ENCODE peak calls at places on chromosomes 2 and 18, in eight cellular contexts. G is uterus, M is heart left ventricle, Z is AG04450, E is right cardiac atrium, B is right lobe of liver, W is tibial nerve, X is MM.1S. T is an unnamed sample.

GRCh38 chr2:144349674-144350073 is 170.2 kb downstream of the ZEB2 start:
- DNase-seq in M (no peak), G (no peak), B (no peak), Z (no peak), W (no peak), X (no peak), E (no peak), T (no peak)

GRCh38 chr18:80210312-80211083 is 36.8 kb downstream of the PARD6G start:
- DNase-seq in E (no peak), X (no peak), B (no peak), W (no peak), M (no peak), G (no peak), Z (no peak), T (no peak)

GRCh38 chr2:31937741-31938140 is 73.1 kb downstream of the MEMO1 start:
- DNase-seq in B (no peak), M (no peak), W (no peak), X (no peak), Z (peak), G (no peak), E (no peak), T (no peak)

GRCh38 chr2:140597836-140598235 is 1533.0 kb downstream of the LRP1B start:
- DNase-seq in B (no peak), Z (no peak), W (no peak), X (no peak), E (no peak), M (no peak), G (no peak), T (no peak)

GRCh38 chr2:136156411-136156810 is 38.5 kb upstream of the CXCR4 start:
- DNase-seq in Z (no peak), X (no peak), W (no peak), M (no peak), B (no peak), E (no peak), G (no peak), T (no peak)

GRCh38 chr18:11995445-11996189 is 14.3 kb downstream of the IMPA2 start:
- DNase-seq in X (peak), G (peak), Z (peak), B (peak), M (peak), W (peak), E (peak), T (no peak)

GRCh38 chr2:224869601-224870000 is 153.4 kb upstream of the CCDC195 start:
- DNase-seq in E (no peak), W (no peak), G (no peak), X (no peak), Z (peak), M (no peak), B (no peak), T (no peak)

GRCh38 chr2:68423966-68424650 is 43.0 kb downstream of the FBXO48 start:
- DNase-seq in E (no peak), G (no peak), B (no peak), M (no peak), X (peak), Z (no peak), W (no peak), T (no peak)

GRCh38 chr2:202290316-202290715 is 24.8 kb downstream of the NOP58 start:
- DNase-seq in B (no peak), W (no peak), Z (no peak), G (no peak), X (no peak), E (no peak), M (no peak), T (no peak)

GRCh38 chr2:55550368-55551102 is 31.0 kb downstream of the CFAP36 start:
- DNase-seq in M (no peak), E (no peak), B (no peak), X (no peak), G (no peak), Z (peak), W (no peak), T (no peak)

GRCh38 chr2:105785095-105785847 is 40.6 kb downstream of the NCK2 start:
- DNase-seq in W (no peak), M (no peak), B (no peak), X (no peak), G (no peak), Z (no peak), E (no peak), T (no peak)

GRCh38 chr2:73268831-73269685 is 15.2 kb downstream of the FBXO41 start:
- DNase-seq in Z (no peak), M (no peak), B (peak), E (no peak), X (peak), W (no peak), G (no peak), T (peak)

GRCh38 chr18:39946623-39947061 is 2008.4 kb upstream of the PIK3C3 start:
- DNase-seq in B (no peak), E (no peak), X (peak), Z (peak), M (no peak), W (no peak), G (no peak), T (no peak)

GRCh38 chr2:23200056-23200455 is 184.9 kb upstream of the KLHL29 start:
- DNase-seq in Z (no peak), X (no peak), G (no peak), W (no peak), E (no peak), B (no peak), M (no peak), T (no peak)

GRCh38 chr2:112803691-112804521 is 19.6 kb upstream of the IL1A start:
- DNase-seq in Z (peak), E (no peak), W (no peak), B (no peak), X (no peak), M (no peak), G (no peak), T (no peak)

GRCh38 chr2:44926957-44927356 is 14.5 kb upstream of the SIX3 start:
- DNase-seq in X (no peak), W (no peak), B (no peak), G (no peak), Z (no peak), E (no peak), M (no peak), T (no peak)

GRCh38 chr2:214185546-214185945 is 225.3 kb upstream of the VWC2L start:
- DNase-seq in X (no peak), G (no peak), E (no peak), Z (no peak), M (no peak), B (no peak), W (no peak), T (no peak)

GRCh38 chr2:216857131-216857550 is 2.7 kb downstream of the TNP1 start:
- DNase-seq in W (no peak), M (no peak), G (no peak), E (no peak), Z (peak), X (no peak), B (no peak), T (no peak)

GRCh38 chr2:134259571-134259970 is 5.7 kb downstream of the MGAT5 start:
- DNase-seq in W (no peak), X (no peak), G (no peak), B (no peak), Z (no peak), M (no peak), E (no peak), T (no peak)

GRCh38 chr2:176174850-176175728 is 13.4 kb upstream of the HOXD1 start:
- DNase-seq in W (no peak), Z (no peak), E (no peak), G (peak), M (no peak), X (no peak), B (no peak), T (peak)

GRCh38 chr2:47402555-47402804 is 476 bp upstream of the MSH2 start:
- DNase-seq in Z (no peak), W (no peak), M (no peak), E (no peak), G (no peak), X (no peak), B (no peak), T (no peak)

GRCh38 chr2:179348921-179349320 is 84.3 kb upstream of the SESTD1 start:
- DNase-seq in B (no peak), M (no peak), G (no peak), Z (no peak), E (no peak), W (no peak), X (no peak), T (no peak)

GRCh38 chr18:6056171-6056932 is 161.0 kb upstream of the TMEM200C start:
- DNase-seq in B (no peak), X (no peak), E (no peak), M (no peak), G (no peak), Z (peak), W (no peak), T (no peak)

GRCh38 chr2:172087780-172088244 is 2.5 kb downstream of the DLX1 start:
- DNase-seq in B (no peak), W (no peak), X (no peak), E (no peak), Z (no peak), G (no peak), M (peak), T (no peak)

DNA sequence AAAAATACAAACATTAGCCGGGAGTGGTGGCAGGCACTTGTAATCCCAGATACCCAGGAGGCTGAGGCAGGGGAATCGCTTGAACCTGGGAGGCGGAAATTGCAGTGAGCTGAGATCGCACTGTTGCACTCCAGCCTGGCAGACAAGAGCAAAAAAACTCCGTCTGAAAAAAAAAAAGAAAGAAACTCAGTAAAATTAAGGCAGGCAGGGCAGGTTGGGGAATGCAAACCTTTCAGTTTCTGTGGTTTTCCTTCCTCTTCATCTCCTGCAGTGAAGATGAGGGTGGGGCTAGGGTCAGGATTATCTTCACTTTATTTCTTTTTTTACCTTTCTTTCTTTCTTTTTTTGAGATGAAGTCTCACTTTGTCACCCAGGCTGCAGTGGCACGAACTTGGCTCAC is 43.2 kb upstream of the PSME4 start:
- DNase-seq in X (peak), B (no peak), M (no peak), W (no peak), Z (no peak), G (no peak), E (no peak), T (no peak)
- H3K27ac ChIP-seq in X (peak), B (no peak), M (no peak), W (no peak), Z (no peak), G (peak), E (no peak), T (no peak)

DNA sequence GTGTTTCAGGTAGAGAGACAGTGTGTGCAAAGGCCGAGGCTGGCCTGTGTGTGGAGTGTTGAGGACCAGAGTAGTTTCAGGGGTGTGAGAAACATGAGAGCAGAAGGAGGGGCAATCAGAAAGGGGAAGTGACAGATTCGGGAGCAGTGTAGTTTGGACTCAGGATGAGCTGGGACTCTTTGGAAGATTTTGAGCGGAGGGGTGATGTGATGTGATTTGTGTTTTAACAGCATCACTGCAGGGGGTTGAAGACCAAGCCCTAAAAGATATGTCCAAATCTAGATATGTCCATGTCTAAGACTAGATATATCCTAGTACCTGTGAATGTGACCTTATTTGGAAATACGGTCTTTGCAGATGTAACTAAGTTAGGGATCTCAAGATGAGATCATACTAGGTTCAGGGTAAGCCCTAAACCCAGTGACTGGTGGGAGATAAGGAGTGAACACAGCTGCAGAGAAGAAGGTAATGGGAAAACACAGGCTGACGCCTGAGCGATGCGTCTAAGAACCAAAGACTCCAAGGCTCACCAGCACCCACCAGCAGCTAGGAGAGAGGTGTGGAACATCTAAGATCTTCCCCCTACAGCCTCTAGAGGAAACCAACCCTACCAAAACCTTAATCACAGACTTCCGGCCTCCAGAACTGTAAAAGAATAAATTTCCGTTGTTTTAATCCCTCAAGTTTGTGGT is 38.5 kb upstream of the MYO3B start:
- DNase-seq in W (no peak), B (no peak), X (no peak), E (no peak), M (no peak), G (no peak), Z (no peak), T (no peak)
- H3K27ac ChIP-seq in W (no peak), B (no peak), X (no peak), E (no peak), M (no peak), G (no peak), Z (no peak), T (no peak)

GRCh38 chr2:226127682-226128081 is 671.9 kb downstream of the IRS1 start:
- DNase-seq in X (no peak), Z (no peak), W (no peak), B (no peak), M (no peak), G (no peak), E (no peak), T (no peak)
- H3K27ac ChIP-seq in X (no peak), Z (no peak), W (no peak), B (no peak), M (no peak), G (no peak), E (no peak), T (no peak)

DNA sequence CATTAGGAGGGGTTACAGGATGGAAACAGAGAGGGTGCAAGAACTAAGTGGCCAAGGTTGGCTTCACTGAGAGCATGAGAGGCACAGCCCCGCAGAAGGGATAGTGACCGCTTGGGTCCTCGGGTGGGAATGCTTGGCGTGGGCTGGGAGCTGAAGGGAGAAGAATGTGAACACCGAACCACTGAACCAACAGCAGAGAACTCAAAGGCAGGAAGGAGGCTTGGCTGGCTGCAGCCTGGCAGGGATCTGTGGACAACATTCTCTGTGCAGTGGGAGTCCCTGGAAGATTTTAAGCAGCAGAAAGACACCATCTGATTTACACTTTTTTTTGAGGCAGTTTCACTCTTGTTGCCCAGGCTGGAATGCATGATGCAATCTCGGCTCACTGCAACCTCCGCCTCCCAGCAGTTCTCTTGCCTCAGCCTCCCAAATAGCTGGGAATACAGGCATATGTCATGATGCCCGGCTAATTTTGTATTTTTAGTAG is 33.9 kb downstream of the SOWAHC start:
- DNase-seq in Z (no peak), M (no peak), B (no peak), W (no peak), X (no peak), G (no peak), E (no peak), T (no peak)
- H3K27ac ChIP-seq in Z (no peak), M (no peak), B (no peak), W (no peak), X (no peak), G (no peak), E (no peak), T (no peak)